ENCODE peak calls at places on chromosomes 5 and 9, in seven cellular contexts. T, Q, V, C, U, X and E are unnamed samples.
A peak's percentile ranks its signal among the peaks of the same experiment; 100 is the strongest.

GRCh38 chr9:125472926-125473701 is 211.5 kb downstream of the GAPVD1 start:
- ATAC-seq in T (no peak), X (no peak), V (no peak), Q (no peak), U (no peak), C (peak; percentile 72), E (no peak)

GRCh38 chr5:40464461-40464860 is 215.3 kb upstream of the PTGER4 start:
- ATAC-seq in X (no peak), C (no peak), T (no peak), Q (no peak), V (no peak), U (peak; percentile 71), E (no peak)

GRCh38 chr9:97519441-97519970 is 18.0 kb downstream of the TMOD1 start:
- ATAC-seq in V (no peak), T (no peak), U (no peak), C (no peak), Q (no peak), X (no peak), E (no peak)

GRCh38 chr5:149759986-149760699 is 30.0 kb downstream of the PPARGC1B start:
- ATAC-seq in V (no peak), Q (no peak), U (no peak), C (no peak), X (no peak), T (no peak), E (no peak)

GRCh38 chr5:1564824-1565736 is 41.3 kb upstream of the LPCAT1 start:
- ATAC-seq in V (no peak), C (no peak), U (no peak), T (no peak), X (no peak), Q (no peak), E (no peak)

GRCh38 chr5:156522651-156523529 is 195.9 kb downstream of the SGCD start:
- ATAC-seq in X (no peak), Q (no peak), C (no peak), T (no peak), U (no peak), V (no peak), E (no peak)

GRCh38 chr9:4334439-4334838 is 34.6 kb upstream of the GLIS3 start:
- ATAC-seq in C (peak; percentile 97), U (peak; percentile 77), X (peak; percentile 44), V (peak; percentile 60), T (no peak), Q (no peak), E (no peak)

GRCh38 chr5:160539431-160539830 is 117.8 kb downstream of the PTTG1 start:
- ATAC-seq in T (no peak), V (no peak), X (no peak), U (peak; percentile 75), C (no peak), Q (no peak), E (no peak)

GRCh38 chr9:109118802-109119438 is 827 bp downstream of the TMEM245 start:
- ATAC-seq in V (peak; percentile 31), T (no peak), U (no peak), X (no peak), C (peak; percentile 2), Q (no peak), E (no peak)

GRCh38 chr5:86679949-86680348 is 62.2 kb downstream of the COX7C start:
- ATAC-seq in U (no peak), Q (no peak), X (no peak), T (no peak), C (no peak), V (no peak), E (no peak)

GRCh38 chr5:97489010-97489840 is 306.2 kb upstream of the RIOK2 start:
- ATAC-seq in Q (no peak), C (no peak), X (no peak), V (no peak), T (no peak), U (no peak), E (peak; percentile 31)

GRCh38 chr5:122009436-122009835 is 47.7 kb downstream of the SRFBP1 start:
- ATAC-seq in U (no peak), Q (no peak), T (no peak), C (no peak), X (no peak), V (peak; percentile 23), E (no peak)

GRCh38 chr5:115962565-115963402 is 509 bp downstream of the LVRN start:
- ATAC-seq in X (no peak), T (peak; percentile 39), V (no peak), U (peak; percentile 59), C (peak; percentile 73), Q (no peak), E (no peak)

GRCh38 chr5:149118463-149118862 is 22.8 kb upstream of the ABLIM3 start:
- ATAC-seq in C (no peak), T (no peak), X (no peak), U (peak; percentile 45), Q (no peak), V (no peak), E (no peak)

GRCh38 chr9:105466898-105467455 is 19.1 kb downstream of the FSD1L start:
- ATAC-seq in X (no peak), V (no peak), U (no peak), C (no peak), Q (no peak), T (no peak), E (no peak)

GRCh38 chr5:179327026-179327735 is 18.1 kb downstream of the ADAMTS2 start:
- ATAC-seq in Q (no peak), V (no peak), X (no peak), U (no peak), T (no peak), C (no peak), E (no peak)

GRCh38 chr9:131657890-131658752 is 81.8 kb downstream of the RAPGEF1 start:
- ATAC-seq in C (peak; percentile 42), Q (no peak), V (no peak), U (peak; percentile 82), X (no peak), T (no peak), E (no peak)

GRCh38 chr5:140468188-140468587 is 66.6 kb downstream of the ANKHD1 start:
- ATAC-seq in V (no peak), Q (no peak), X (no peak), U (no peak), C (peak; percentile 62), T (no peak), E (no peak)

GRCh38 chr9:19155106-19155999 is 28.1 kb upstream of the PLIN2 start:
- ATAC-seq in C (no peak), U (peak; percentile 53), X (no peak), Q (no peak), T (peak; percentile 18), V (peak; percentile 71), E (no peak)

GRCh38 chr5:50694027-50694590 is 27.7 kb downstream of the PARP8 start:
- ATAC-seq in Q (no peak), V (no peak), C (peak; percentile 48), U (no peak), T (no peak), X (no peak), E (no peak)

GRCh38 chr5:169960659-169961058 is 19.6 kb downstream of the INSYN2B start:
- ATAC-seq in C (no peak), U (peak; percentile 91), Q (no peak), X (no peak), V (no peak), T (no peak), E (no peak)

GRCh38 chr5:34694012-34694411 is 37.9 kb downstream of the RAI14 start:
- ATAC-seq in Q (no peak), U (no peak), C (no peak), T (no peak), X (no peak), V (no peak), E (no peak)

GRCh38 chr9:69554945-69555344 is 117.2 kb downstream of the APBA1 start:
- ATAC-seq in U (no peak), C (no peak), V (no peak), T (no peak), Q (no peak), X (no peak), E (no peak)

GRCh38 chr5:43338856-43339255 is 25.6 kb upstream of the HMGCS1 start:
- ATAC-seq in X (no peak), V (no peak), Q (no peak), T (no peak), U (no peak), C (no peak), E (no peak)

GRCh38 chr9:126293522-126293889 is 33.1 kb upstream of the MVB12B start:
- ATAC-seq in U (no peak), V (no peak), T (no peak), X (no peak), Q (no peak), C (no peak), E (no peak)

GRCh38 chr5:178199581-178200434 is 4.5 kb upstream of the HNRNPAB start:
- ATAC-seq in C (no peak), Q (no peak), T (no peak), U (peak; percentile 26), X (no peak), V (no peak), E (no peak)

GRCh38 chr5:84487963-84488362 is 103.3 kb upstream of the EDIL3 start:
- ATAC-seq in T (no peak), X (no peak), V (no peak), C (peak; percentile 26), U (no peak), Q (no peak), E (no peak)

GRCh38 chr9:96874947-96875459 is 20.7 kb upstream of the ZNF782 start:
- ATAC-seq in T (peak; percentile 49), X (peak; percentile 81), U (peak; percentile 94), Q (peak; percentile 91), C (peak; percentile 92), V (peak; percentile 87), E (peak; percentile 77)

GRCh38 chr9:76313771-76314170 is 80.5 kb downstream of the RFK start:
- ATAC-seq in Q (no peak), X (no peak), T (no peak), U (no peak), V (no peak), C (no peak), E (no peak)